ENCODE peak calls at places on chromosome 19, in four cellular contexts. One of them, this sample, is unnamed.

GRCh38 chr19:7355871-7356270 is 7.1 kb downstream of the ARHGEF18 start:
- DNase-seq in HepG2: no peak
- DNase-seq in K562: no peak
- DNase-seq in SK-N-SH: no peak
- DNase-seq in this sample: no peak

GRCh38 chr19:676343-677105 is at the start of gene FSTL3:
- DNase-seq in K562: no peak
- DNase-seq in SK-N-SH: no peak
- DNase-seq in HepG2: no peak
- DNase-seq in this sample: no peak

GRCh38 chr19:41807176-41807575 is 10.8 kb downstream of the CEACAM3 start:
- DNase-seq in SK-N-SH: no peak
- DNase-seq in HepG2: no peak
- DNase-seq in K562: no peak
- DNase-seq in this sample: no peak

GRCh38 chr19:16265890-16266585 is 58.6 kb upstream of the KLF2 start:
- DNase-seq in K562: no peak
- DNase-seq in SK-N-SH: no peak
- DNase-seq in HepG2: no peak
- DNase-seq in this sample: no peak

GRCh38 chr19:32675720-32676185 is at the start of gene RGS9BP:
- DNase-seq in HepG2: peak; percentile 36
- DNase-seq in K562: peak; percentile 61
- DNase-seq in SK-N-SH: peak; percentile 88
- DNase-seq in this sample: no peak

GRCh38 chr19:3366104-3366760 is at the start of gene NFIC:
- DNase-seq in K562: peak; percentile 92
- DNase-seq in HepG2: no peak
- DNase-seq in SK-N-SH: peak; percentile 84
- DNase-seq in this sample: peak; percentile 51

GRCh38 chr19:2032296-2032941 is 16.9 kb upstream of the BTBD2 start:
- DNase-seq in SK-N-SH: peak; percentile 91
- DNase-seq in K562: no peak
- DNase-seq in HepG2: no peak
- DNase-seq in this sample: peak; percentile 84

GRCh38 chr19:13024958-13025653 is 29.8 kb downstream of the NFIX start:
- DNase-seq in K562: no peak
- DNase-seq in SK-N-SH: no peak
- DNase-seq in HepG2: no peak
- DNase-seq in this sample: no peak

GRCh38 chr19:1469936-1470863 is 8.8 kb downstream of the C19orf25 start:
- DNase-seq in K562: peak; percentile 75
- DNase-seq in SK-N-SH: no peak
- DNase-seq in HepG2: no peak
- DNase-seq in this sample: peak; percentile 42

GRCh38 chr19:7507884-7508283 is 8.0 kb upstream of the ZNF358 start:
- DNase-seq in SK-N-SH: peak; percentile 73
- DNase-seq in K562: peak; percentile 94
- DNase-seq in HepG2: peak; percentile 26
- DNase-seq in this sample: peak; percentile 90

GRCh38 chr19:31436121-31436776 is 87.0 kb upstream of the TSHZ3 start:
- DNase-seq in K562: no peak
- DNase-seq in HepG2: no peak
- DNase-seq in SK-N-SH: no peak
- DNase-seq in this sample: no peak

GRCh38 chr19:40466219-40467006 is at the start of gene SPTBN4:
- DNase-seq in HepG2: no peak
- DNase-seq in SK-N-SH: no peak
- DNase-seq in K562: no peak
- DNase-seq in this sample: no peak

GRCh38 chr19:39341720-39342604 is at the start of gene SAMD4B:
- DNase-seq in SK-N-SH: peak; percentile 99
- DNase-seq in HepG2: peak; percentile 92
- DNase-seq in K562: peak; percentile 98
- DNase-seq in this sample: peak; percentile 93

GRCh38 chr19:48720613-48721296 is 1.2 kb upstream of the MAMSTR start:
- DNase-seq in K562: peak; percentile 96
- DNase-seq in HepG2: peak; percentile 98
- DNase-seq in SK-N-SH: peak; percentile 96
- DNase-seq in this sample: peak; percentile 98

GRCh38 chr19:49499030-49499670 is 2.9 kb downstream of the RPS11 start:
- DNase-seq in HepG2: no peak
- DNase-seq in SK-N-SH: no peak
- DNase-seq in K562: no peak
- DNase-seq in this sample: no peak

GRCh38 chr19:24078688-24079087 is 8.3 kb upstream of the ZNF254 start:
- DNase-seq in HepG2: no peak
- DNase-seq in SK-N-SH: no peak
- DNase-seq in K562: no peak
- DNase-seq in this sample: no peak

GRCh38 chr19:869245-870177 is 10.0 kb downstream of the CFD start:
- DNase-seq in HepG2: no peak
- DNase-seq in K562: no peak
- DNase-seq in SK-N-SH: no peak
- DNase-seq in this sample: peak; percentile 63

GRCh38 chr19:33553530-33554310 is 32.1 kb upstream of the PEPD start:
- DNase-seq in K562: no peak
- DNase-seq in HepG2: no peak
- DNase-seq in SK-N-SH: no peak
- DNase-seq in this sample: no peak

GRCh38 chr19:19447536-19448237 is 42.2 kb downstream of the GATAD2A start:
- DNase-seq in HepG2: no peak
- DNase-seq in SK-N-SH: no peak
- DNase-seq in K562: no peak
- DNase-seq in this sample: no peak

GRCh38 chr19:52258426-52258825 is 11.0 kb upstream of the ZNF766 start:
- DNase-seq in HepG2: no peak
- DNase-seq in SK-N-SH: no peak
- DNase-seq in K562: no peak
- DNase-seq in this sample: no peak

GRCh38 chr19:48636859-48637448 is at the start of gene DBP:
- DNase-seq in SK-N-SH: peak; percentile 61
- DNase-seq in HepG2: no peak
- DNase-seq in K562: no peak
- DNase-seq in this sample: no peak

DNA sequence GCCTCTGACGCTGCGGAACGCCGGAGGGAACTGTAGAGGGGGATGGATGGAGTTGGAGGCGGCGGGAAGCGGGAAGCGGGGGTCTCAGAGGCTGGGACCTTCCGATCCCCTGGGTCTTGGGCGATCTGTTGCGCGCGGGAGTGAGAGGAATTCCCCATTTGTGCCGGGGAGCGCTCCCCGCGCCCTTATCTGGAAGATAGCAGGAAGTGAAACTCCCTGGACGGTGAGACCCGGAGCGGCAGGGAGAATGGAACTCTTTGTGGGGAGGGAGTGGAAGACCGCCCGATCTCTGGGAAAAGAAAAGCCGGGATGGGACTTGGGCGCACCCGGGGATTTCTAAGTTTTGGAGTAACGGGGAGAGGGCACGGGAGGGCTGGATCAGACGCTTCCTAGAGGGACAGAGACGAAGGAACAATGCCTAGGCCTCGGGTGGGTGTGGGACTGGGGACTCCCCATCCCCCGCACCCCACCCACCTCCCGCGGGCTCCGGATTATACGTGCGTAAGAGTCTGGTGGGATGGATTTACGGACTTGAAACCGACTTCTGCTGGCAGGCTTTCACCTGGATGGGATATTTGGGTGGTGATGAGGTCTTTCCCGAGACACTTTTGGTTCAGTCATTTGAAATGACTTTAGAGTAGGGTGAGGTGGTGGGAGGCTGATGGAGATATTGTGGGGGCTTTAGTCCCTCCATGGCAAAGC is 495 bp downstream of the LSR start:
- DNase-seq in K562: peak; percentile 54
- DNase-seq in HepG2: no peak
- DNase-seq in SK-N-SH: no peak
- DNase-seq in this sample: no peak
- TF ChIP-seq ELF1 in K562: no peak
- TF ChIP-seq ELF1 in HepG2: no peak
- TF ChIP-seq ELF1 in SK-N-SH: no peak
- TF ChIP-seq ELF1 in this sample: no peak

GRCh38 chr19:8965887-8966286 is 44.3 kb downstream of the MUC16 start:
- DNase-seq in SK-N-SH: no peak
- DNase-seq in HepG2: no peak
- DNase-seq in K562: peak; percentile 30
- DNase-seq in this sample: no peak
- TF ChIP-seq ELF1 in SK-N-SH: no peak
- TF ChIP-seq ELF1 in HepG2: no peak
- TF ChIP-seq ELF1 in K562: no peak
- TF ChIP-seq ELF1 in this sample: no peak

DNA sequence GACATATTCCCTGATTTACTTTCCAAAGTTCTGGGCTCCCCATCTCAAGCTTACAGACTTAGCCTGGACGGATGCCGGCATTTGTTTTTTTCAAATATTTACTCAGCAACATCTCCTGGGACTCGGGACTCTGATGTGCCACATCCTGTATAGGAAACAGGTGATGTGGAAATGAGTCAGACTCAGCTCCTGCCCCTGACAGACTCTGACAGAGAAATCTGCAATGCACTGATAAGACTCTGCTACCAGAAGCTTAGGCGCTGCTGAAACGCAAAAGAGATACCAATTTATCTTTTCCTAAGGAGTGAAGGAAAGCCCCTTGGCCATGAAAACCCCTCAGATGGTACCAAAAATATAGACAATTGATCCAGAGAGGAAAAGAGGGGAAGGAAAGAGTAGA is 16.2 kb downstream of the LAIR2 start:
- DNase-seq in K562: peak; percentile 70
- DNase-seq in SK-N-SH: no peak
- DNase-seq in HepG2: peak; percentile 27
- DNase-seq in this sample: no peak
- TF ChIP-seq ELF1 in K562: no peak
- TF ChIP-seq ELF1 in SK-N-SH: no peak
- TF ChIP-seq ELF1 in HepG2: no peak
- TF ChIP-seq ELF1 in this sample: no peak

GRCh38 chr19:55189424-55189823 is 9.3 kb upstream of the SYT5 start:
- DNase-seq in HepG2: no peak
- DNase-seq in K562: no peak
- DNase-seq in SK-N-SH: no peak
- DNase-seq in this sample: peak; percentile 88
- TF ChIP-seq ELF1 in HepG2: no peak
- TF ChIP-seq ELF1 in K562: no peak
- TF ChIP-seq ELF1 in SK-N-SH: no peak
- TF ChIP-seq ELF1 in this sample: no peak

GRCh38 chr19:11375143-11375948 is 880 bp downstream of the SWSAP1 start:
- DNase-seq in HepG2: peak; percentile 31
- DNase-seq in SK-N-SH: peak; percentile 60
- DNase-seq in K562: no peak
- DNase-seq in this sample: no peak

GRCh38 chr19:11374449-11375142 is at the start of gene SWSAP1:
- DNase-seq in SK-N-SH: peak; percentile 92
- DNase-seq in HepG2: peak; percentile 99
- DNase-seq in K562: peak; percentile 100
- DNase-seq in this sample: peak; percentile 99

GRCh38 chr19:11373885-11374448 is 499 bp upstream of the SWSAP1 start:
- DNase-seq in HepG2: no peak
- DNase-seq in K562: no peak
- DNase-seq in SK-N-SH: peak; percentile 21
- DNase-seq in this sample: no peak

GRCh38 chr19:11370744-11371143 is 3.7 kb upstream of the SWSAP1 start:
- DNase-seq in SK-N-SH: no peak
- DNase-seq in HepG2: no peak
- DNase-seq in K562: no peak
- DNase-seq in this sample: no peak

DNA sequence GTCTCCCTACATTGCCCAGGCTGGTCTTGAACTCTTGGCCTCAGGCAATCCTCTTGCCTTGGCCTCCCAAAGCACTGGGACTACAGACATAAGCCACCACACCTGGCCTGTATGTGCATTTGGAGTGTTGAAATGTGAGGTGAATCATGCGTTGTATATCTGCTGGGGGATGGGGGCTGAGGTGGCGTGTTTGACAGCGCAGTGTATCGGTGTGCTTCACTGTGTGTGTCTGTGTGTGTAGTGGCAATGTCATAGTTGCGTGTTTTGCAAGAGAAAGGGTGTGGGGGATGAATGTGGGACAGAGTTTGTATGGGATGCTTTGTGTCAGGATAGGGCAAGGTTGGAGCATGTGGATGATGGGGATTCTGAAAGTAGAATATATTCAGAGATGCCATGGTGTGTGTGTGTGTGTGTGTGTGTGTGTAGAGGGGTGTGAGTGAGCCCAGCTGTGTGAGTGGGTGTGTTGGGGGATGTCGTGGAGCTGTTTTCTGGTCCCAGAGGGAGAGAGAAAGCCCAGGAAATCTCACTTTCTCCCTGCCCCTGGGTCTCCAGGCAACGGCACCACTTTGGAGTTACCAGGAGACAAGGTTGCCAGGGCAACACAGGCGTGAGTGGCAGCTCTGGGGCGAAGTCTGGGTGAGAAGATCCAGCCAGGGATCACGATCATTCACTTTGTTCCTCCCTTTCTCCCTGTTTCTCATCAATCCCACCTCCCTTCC is 1.1 kb upstream of the SWSAP1 start:
- DNase-seq in K562: no peak
- DNase-seq in HepG2: no peak
- DNase-seq in SK-N-SH: peak; percentile 86
- DNase-seq in this sample: no peak
- TF ChIP-seq ELF1 in K562: no peak
- TF ChIP-seq ELF1 in HepG2: no peak
- TF ChIP-seq ELF1 in SK-N-SH: no peak
- TF ChIP-seq ELF1 in this sample: no peak